ENCODE peak calls at places on chromosome 20, in eight cellular contexts. One of them, this sample, is unnamed.

GRCh38 chr20:23503649-23504048 is 12.7 kb downstream of the CST8 start:
- DNase-seq in breast epithelium: no peak
- DNase-seq in HCT116: no peak
- DNase-seq in upper lobe of left lung: no peak
- DNase-seq in testis: no peak
- DNase-seq in NB4: no peak
- DNase-seq in Peyer's patch: no peak
- DNase-seq in A549: no peak
- DNase-seq in this sample: no peak

GRCh38 chr20:46145646-46146045 is 27.5 kb downstream of the CD40 start:
- DNase-seq in breast epithelium: no peak
- DNase-seq in HCT116: no peak
- DNase-seq in upper lobe of left lung: no peak
- DNase-seq in testis: no peak
- DNase-seq in NB4: no peak
- DNase-seq in Peyer's patch: no peak
- DNase-seq in A549: no peak
- DNase-seq in this sample: no peak

GRCh38 chr20:58550661-58551060 is 35.5 kb upstream of the APCDD1L start:
- DNase-seq in breast epithelium: peak
- DNase-seq in HCT116: no peak
- DNase-seq in upper lobe of left lung: no peak
- DNase-seq in testis: peak
- DNase-seq in NB4: no peak
- DNase-seq in Peyer's patch: no peak
- DNase-seq in A549: no peak
- DNase-seq in this sample: no peak

GRCh38 chr20:62208061-62208804 is 11.8 kb downstream of the HRH3 start:
- DNase-seq in breast epithelium: no peak
- DNase-seq in HCT116: no peak
- DNase-seq in upper lobe of left lung: no peak
- DNase-seq in testis: no peak
- DNase-seq in NB4: no peak
- DNase-seq in Peyer's patch: no peak
- DNase-seq in A549: no peak
- DNase-seq in this sample: no peak

GRCh38 chr20:59809630-59810375 is 123.6 kb downstream of the SYCP2 start:
- DNase-seq in breast epithelium: no peak
- DNase-seq in HCT116: no peak
- DNase-seq in upper lobe of left lung: no peak
- DNase-seq in testis: no peak
- DNase-seq in NB4: no peak
- DNase-seq in Peyer's patch: no peak
- DNase-seq in A549: no peak
- DNase-seq in this sample: no peak

GRCh38 chr20:58233881-58234528 is 5.6 kb upstream of the ANKRD60 start:
- DNase-seq in breast epithelium: no peak
- DNase-seq in HCT116: no peak
- DNase-seq in upper lobe of left lung: no peak
- DNase-seq in testis: peak
- DNase-seq in NB4: peak
- DNase-seq in Peyer's patch: no peak
- DNase-seq in A549: peak
- DNase-seq in this sample: no peak

GRCh38 chr20:62951143-62951895 is 1.2 kb upstream of the SLC17A9 start:
- DNase-seq in breast epithelium: no peak
- DNase-seq in HCT116: no peak
- DNase-seq in upper lobe of left lung: no peak
- DNase-seq in testis: no peak
- DNase-seq in NB4: no peak
- DNase-seq in Peyer's patch: no peak
- DNase-seq in A549: no peak
- DNase-seq in this sample: no peak

GRCh38 chr20:23366384-23366783 is 4.4 kb downstream of the GZF1 start:
- DNase-seq in breast epithelium: no peak
- DNase-seq in HCT116: no peak
- DNase-seq in upper lobe of left lung: no peak
- DNase-seq in testis: no peak
- DNase-seq in NB4: no peak
- DNase-seq in Peyer's patch: no peak
- DNase-seq in A549: no peak
- DNase-seq in this sample: no peak

GRCh38 chr20:53693265-53693871 is 99.7 kb upstream of the ZNF217 start:
- DNase-seq in breast epithelium: no peak
- DNase-seq in HCT116: no peak
- DNase-seq in upper lobe of left lung: no peak
- DNase-seq in testis: no peak
- DNase-seq in NB4: no peak
- DNase-seq in Peyer's patch: no peak
- DNase-seq in A549: no peak
- DNase-seq in this sample: peak

GRCh38 chr20:7113577-7114466 is 346.3 kb downstream of the BMP2 start:
- DNase-seq in breast epithelium: no peak
- DNase-seq in HCT116: no peak
- DNase-seq in upper lobe of left lung: no peak
- DNase-seq in testis: peak
- DNase-seq in NB4: peak
- DNase-seq in Peyer's patch: no peak
- DNase-seq in A549: peak
- DNase-seq in this sample: no peak

GRCh38 chr20:58705525-58705924 is 12.9 kb downstream of the NPEPL1 start:
- DNase-seq in breast epithelium: no peak
- DNase-seq in HCT116: no peak
- DNase-seq in upper lobe of left lung: no peak
- DNase-seq in testis: no peak
- DNase-seq in NB4: no peak
- DNase-seq in Peyer's patch: no peak
- DNase-seq in A549: no peak
- DNase-seq in this sample: peak

GRCh38 chr20:64189986-64190385 is 25.7 kb downstream of the MYT1 start:
- DNase-seq in breast epithelium: no peak
- DNase-seq in HCT116: no peak
- DNase-seq in upper lobe of left lung: no peak
- DNase-seq in testis: no peak
- DNase-seq in NB4: no peak
- DNase-seq in Peyer's patch: no peak
- DNase-seq in A549: no peak
- DNase-seq in this sample: no peak

GRCh38 chr20:63738687-63739128 is 868 bp upstream of the SLC2A4RG start:
- DNase-seq in breast epithelium: no peak
- DNase-seq in HCT116: no peak
- DNase-seq in upper lobe of left lung: peak
- DNase-seq in testis: peak
- DNase-seq in NB4: no peak
- DNase-seq in Peyer's patch: peak
- DNase-seq in A549: no peak
- DNase-seq in this sample: peak

GRCh38 chr20:18796282-18796833 is 17.2 kb upstream of the SCP2D1 start:
- DNase-seq in breast epithelium: no peak
- DNase-seq in HCT116: no peak
- DNase-seq in upper lobe of left lung: no peak
- DNase-seq in testis: no peak
- DNase-seq in NB4: no peak
- DNase-seq in Peyer's patch: no peak
- DNase-seq in A549: no peak
- DNase-seq in this sample: no peak

GRCh38 chr20:21089421-21089820 is 16.7 kb downstream of the LINC00237 start:
- DNase-seq in breast epithelium: no peak
- DNase-seq in HCT116: no peak
- DNase-seq in upper lobe of left lung: no peak
- DNase-seq in testis: no peak
- DNase-seq in NB4: no peak
- DNase-seq in Peyer's patch: no peak
- DNase-seq in A549: no peak
- DNase-seq in this sample: no peak

DNA sequence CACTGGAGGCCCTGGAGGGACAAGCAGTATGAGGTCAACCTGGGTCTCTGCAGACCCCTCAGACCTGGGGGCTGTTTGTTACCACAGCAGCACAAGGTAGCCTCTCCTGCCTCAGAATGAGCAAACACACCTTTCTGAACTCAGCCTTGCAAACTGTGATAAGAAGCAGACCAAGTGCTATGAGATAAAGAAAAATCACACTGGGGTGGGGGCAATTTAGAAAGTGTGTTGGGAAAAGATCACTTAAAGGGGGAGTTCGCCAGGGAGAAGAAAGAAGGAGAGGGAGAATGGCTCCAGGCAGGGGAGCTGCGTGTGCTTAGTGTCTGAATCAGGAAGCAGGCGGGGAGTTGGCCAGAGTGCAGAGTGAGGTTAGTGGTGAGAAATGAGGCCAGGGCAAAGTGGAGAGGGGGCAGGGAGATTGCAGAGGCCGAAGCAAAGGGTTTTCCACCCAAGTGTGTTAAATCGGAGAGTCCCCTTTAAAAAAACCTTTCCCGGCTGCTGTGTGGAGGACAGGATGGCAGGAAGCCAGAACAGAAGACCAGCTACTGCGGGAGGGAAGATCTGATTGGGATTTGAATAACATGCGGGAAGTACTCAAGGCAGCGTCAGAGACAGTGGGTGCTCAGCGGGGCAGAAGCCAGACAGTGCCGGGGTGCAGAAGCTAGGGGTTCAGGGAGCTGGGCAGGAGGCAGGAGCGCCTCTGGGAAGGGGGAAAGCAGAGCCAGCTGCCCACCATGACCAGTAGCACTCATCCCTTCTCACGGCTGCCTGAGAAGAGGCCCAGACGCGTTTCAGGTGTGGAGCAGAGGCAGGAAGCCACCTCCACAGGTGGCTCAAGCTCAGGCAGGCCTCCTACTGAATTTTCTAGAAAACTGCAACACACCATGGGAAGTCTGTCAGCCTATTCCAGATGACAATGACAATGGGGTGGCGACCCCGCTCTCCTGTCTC is 9.0 kb downstream of the ADA start:
- DNase-seq in breast epithelium: peak
- DNase-seq in HCT116: no peak
- DNase-seq in upper lobe of left lung: peak
- DNase-seq in testis: peak
- DNase-seq in NB4: peak
- DNase-seq in Peyer's patch: peak
- DNase-seq in A549: peak
- DNase-seq in this sample: peak
- TF ChIP-seq POLR2A in breast epithelium: no peak
- TF ChIP-seq POLR2A in HCT116: no peak
- TF ChIP-seq POLR2A in upper lobe of left lung: peak
- TF ChIP-seq POLR2A in testis: no peak
- TF ChIP-seq POLR2A in NB4: no peak
- TF ChIP-seq POLR2A in Peyer's patch: no peak
- TF ChIP-seq POLR2A in A549: no peak
- TF ChIP-seq POLR2A in this sample: no peak

GRCh38 chr20:17706632-17707031 is 6.9 kb downstream of the BANF2 start:
- DNase-seq in breast epithelium: no peak
- DNase-seq in HCT116: no peak
- DNase-seq in upper lobe of left lung: no peak
- DNase-seq in testis: no peak
- DNase-seq in NB4: no peak
- DNase-seq in Peyer's patch: no peak
- DNase-seq in A549: no peak
- DNase-seq in this sample: no peak
- TF ChIP-seq POLR2A in breast epithelium: no peak
- TF ChIP-seq POLR2A in HCT116: no peak
- TF ChIP-seq POLR2A in upper lobe of left lung: no peak
- TF ChIP-seq POLR2A in testis: no peak
- TF ChIP-seq POLR2A in NB4: no peak
- TF ChIP-seq POLR2A in Peyer's patch: no peak
- TF ChIP-seq POLR2A in A549: no peak
- TF ChIP-seq POLR2A in this sample: no peak

DNA sequence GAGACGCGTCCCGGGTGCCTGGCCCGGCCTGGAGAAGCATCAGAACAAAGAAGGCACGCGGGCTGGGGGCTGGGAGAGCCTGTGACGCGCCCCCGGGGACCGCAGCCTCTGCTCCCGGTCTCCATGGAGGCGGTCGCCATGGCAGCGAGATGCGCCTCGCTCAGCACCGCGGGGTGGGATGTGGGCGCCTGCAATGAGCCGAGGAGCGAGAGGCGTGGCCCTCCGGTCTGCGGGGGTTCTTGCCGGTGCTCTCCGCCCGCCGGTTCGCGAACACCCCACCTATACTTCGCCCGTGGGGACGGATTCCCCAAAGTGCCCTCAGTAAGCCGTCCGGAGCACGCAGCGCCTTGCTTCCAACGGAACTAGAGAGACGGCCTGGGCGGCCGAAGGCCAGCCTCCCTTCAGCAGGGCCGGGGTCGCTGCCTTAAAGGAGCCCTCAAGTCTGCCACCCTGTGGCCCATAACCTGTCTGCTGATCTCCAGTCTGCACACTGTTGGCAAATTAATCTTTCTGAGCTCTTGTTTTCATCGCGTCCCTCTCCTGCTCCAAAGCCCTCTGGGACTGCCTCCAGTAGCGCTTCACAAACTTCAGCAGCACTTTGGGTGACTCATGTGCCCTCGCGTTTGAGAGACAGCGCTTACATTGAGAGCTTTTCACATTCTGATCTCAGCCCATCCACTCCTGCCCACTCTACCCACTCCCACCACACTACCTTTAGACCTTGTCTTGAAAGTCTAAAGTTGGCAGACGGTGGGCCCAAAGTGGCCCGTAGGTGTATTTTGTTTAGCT is 983 bp upstream of the ADISSP start:
- DNase-seq in breast epithelium: peak
- DNase-seq in HCT116: peak
- DNase-seq in upper lobe of left lung: peak
- DNase-seq in testis: peak
- DNase-seq in NB4: peak
- DNase-seq in Peyer's patch: peak
- DNase-seq in A549: peak
- DNase-seq in this sample: peak
- TF ChIP-seq POLR2A in breast epithelium: no peak
- TF ChIP-seq POLR2A in HCT116: no peak
- TF ChIP-seq POLR2A in upper lobe of left lung: no peak
- TF ChIP-seq POLR2A in testis: no peak
- TF ChIP-seq POLR2A in NB4: no peak
- TF ChIP-seq POLR2A in Peyer's patch: no peak
- TF ChIP-seq POLR2A in A549: peak
- TF ChIP-seq POLR2A in this sample: no peak

DNA sequence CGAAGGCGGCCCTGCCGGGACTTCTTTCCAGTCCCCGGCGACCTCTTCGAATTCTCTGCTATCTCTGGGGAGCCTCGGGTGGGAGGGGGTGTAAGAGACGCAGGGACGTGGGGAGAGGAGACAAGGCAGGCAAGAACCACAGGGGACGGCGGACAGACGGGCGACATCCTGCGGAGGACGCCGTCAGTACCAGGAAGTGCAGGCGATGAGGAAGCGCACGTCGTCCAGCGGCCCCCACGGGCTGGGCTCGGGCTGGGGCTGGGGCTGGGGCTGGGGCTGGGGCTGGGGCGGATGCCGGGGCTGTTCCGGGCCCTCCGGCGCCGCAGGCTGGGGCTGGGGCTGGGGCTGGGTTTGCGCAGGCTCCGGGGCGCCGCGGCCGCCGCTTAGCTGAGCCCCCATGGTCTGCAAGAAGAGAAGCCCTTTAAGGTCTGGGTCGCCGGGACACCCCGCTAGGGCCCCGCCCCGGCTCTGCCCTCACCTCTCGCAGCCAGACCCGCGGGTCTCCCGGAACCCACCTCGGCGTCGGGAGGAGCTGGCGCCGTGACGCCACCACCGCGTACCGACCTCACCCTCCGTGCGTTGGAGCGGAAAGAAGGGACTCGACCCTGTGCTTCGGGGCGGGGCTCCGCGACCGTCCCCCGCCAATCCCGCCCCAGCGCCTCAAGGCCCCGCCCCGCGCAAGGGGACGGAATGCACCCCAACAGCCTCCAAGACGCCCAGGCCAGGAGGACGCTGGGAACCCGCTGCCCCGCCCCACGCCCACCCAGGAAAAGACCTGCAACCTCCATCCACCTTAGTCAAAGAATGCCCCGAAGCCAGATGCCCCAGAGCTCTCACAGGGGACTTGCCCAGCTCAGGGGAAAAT is at the start of gene MMP24OS:
- DNase-seq in breast epithelium: peak
- DNase-seq in HCT116: peak
- DNase-seq in upper lobe of left lung: peak
- DNase-seq in testis: peak
- DNase-seq in NB4: peak
- DNase-seq in Peyer's patch: peak
- DNase-seq in A549: peak
- DNase-seq in this sample: peak
- TF ChIP-seq POLR2A in breast epithelium: peak
- TF ChIP-seq POLR2A in HCT116: peak
- TF ChIP-seq POLR2A in upper lobe of left lung: peak
- TF ChIP-seq POLR2A in testis: no peak
- TF ChIP-seq POLR2A in NB4: peak
- TF ChIP-seq POLR2A in Peyer's patch: peak
- TF ChIP-seq POLR2A in A549: peak
- TF ChIP-seq POLR2A in this sample: no peak

This sample was measured in spleen.